ENCODE peak calls at places on chromosomes 6 and 20, in nine cellular contexts. Z, G, D, B, Q, R, V, W and O are unnamed samples.
A peak's percentile ranks its signal among the peaks of the same experiment; 100 is the strongest.

GRCh38 chr6:165049362-165049761 is 260.0 kb downstream of the C6orf118 start:
- DNase-seq in G (no peak), Z (no peak), V (peak; percentile 48), D (no peak), W (peak; percentile 65), Q (peak; percentile 80), B (no peak), R (peak; percentile 67), O (peak; percentile 93)

GRCh38 chr6:71080793-71081192 is 123.9 kb upstream of the B3GAT2 start:
- DNase-seq in Q (peak; percentile 28), Z (no peak), V (no peak), W (no peak), B (no peak), R (no peak), G (no peak), D (peak; percentile 24), O (no peak)

GRCh38 chr6:68741501-68742343 is 106.6 kb downstream of the ADGRB3 start:
- DNase-seq in G (no peak), D (no peak), B (no peak), Z (no peak), Q (no peak), W (no peak), V (no peak), R (no peak), O (no peak)

GRCh38 chr6:6975395-6976111 is 132.2 kb upstream of the RREB1 start:
- DNase-seq in B (no peak), D (no peak), V (no peak), G (peak; percentile 35), Z (no peak), Q (no peak), W (peak; percentile 16), R (no peak), O (no peak)

GRCh38 chr6:154134471-154135147 is 95.6 kb downstream of the OPRM1 start:
- DNase-seq in B (no peak), V (no peak), G (no peak), W (no peak), R (no peak), Q (no peak), D (no peak), Z (no peak), O (no peak)

GRCh38 chr20:49872056-49872455 is 43.3 kb downstream of the SPATA2 start:
- DNase-seq in G (no peak), R (peak; percentile 22), D (no peak), V (no peak), Q (no peak), W (no peak), B (no peak), Z (no peak), O (no peak)

GRCh38 chr6:170480045-170480714 is 72.9 kb downstream of the PSMB1 start:
- DNase-seq in D (no peak), W (no peak), G (peak; percentile 22), V (peak; percentile 8), Q (peak; percentile 42), R (no peak), B (no peak), Z (no peak), O (peak; percentile 29)

GRCh38 chr20:58033026-58033536 is 195.4 kb downstream of the ANKRD60 start:
- DNase-seq in R (no peak), G (no peak), V (no peak), W (no peak), Q (peak; percentile 61), Z (no peak), B (no peak), D (no peak), O (no peak)

GRCh38 chr6:168937061-168937460 is 316.6 kb downstream of the THBS2 start:
- DNase-seq in B (no peak), G (no peak), R (no peak), Q (peak; percentile 24), D (no peak), Z (no peak), W (no peak), V (peak; percentile 48), O (no peak)

GRCh38 chr6:168950500-168951223 is 303.0 kb downstream of the THBS2 start:
- DNase-seq in V (no peak), R (no peak), Q (peak; percentile 47), G (no peak), B (no peak), D (no peak), W (no peak), Z (no peak), O (no peak)

GRCh38 chr6:80520195-80520594 is 413.7 kb downstream of the BCKDHB start:
- DNase-seq in R (no peak), Z (no peak), Q (no peak), D (peak; percentile 3), G (no peak), W (no peak), B (no peak), V (peak; percentile 75), O (no peak)

GRCh38 chr6:40036186-40036585 is 101.9 kb upstream of the MOCS1 start:
- DNase-seq in Q (no peak), B (no peak), W (no peak), D (no peak), G (no peak), Z (no peak), R (no peak), V (no peak), O (no peak)

GRCh38 chr6:96611342-96611964 is 48.5 kb downstream of the FHL5 start:
- DNase-seq in V (no peak), Z (no peak), Q (no peak), B (no peak), W (no peak), G (no peak), D (no peak), R (no peak), O (no peak)

GRCh38 chr6:77019081-77019480 is 444.2 kb downstream of the HTR1B start:
- DNase-seq in W (no peak), Z (no peak), Q (peak; percentile 24), R (no peak), D (no peak), B (no peak), V (no peak), G (no peak), O (no peak)

GRCh38 chr20:2698186-2698817 is 5.7 kb downstream of the EBF4 start:
- DNase-seq in Z (no peak), Q (peak; percentile 22), G (no peak), B (no peak), R (no peak), W (no peak), V (no peak), D (no peak), O (no peak)

GRCh38 chr6:166903027-166903426 is 53.3 kb downstream of the RNASET2 start:
- DNase-seq in G (no peak), Z (no peak), W (no peak), V (no peak), Q (no peak), B (no peak), R (no peak), D (no peak), O (no peak)

GRCh38 chr6:170516783-170517616 is 36.1 kb downstream of the PSMB1 start:
- DNase-seq in B (no peak), V (peak; percentile 65), D (peak; percentile 52), G (peak; percentile 46), Z (no peak), R (no peak), W (peak; percentile 34), Q (peak; percentile 84), O (peak; percentile 75)

GRCh38 chr20:38724603-38725457 is 544 bp downstream of the SLC32A1 start:
- DNase-seq in Q (peak; percentile 45), D (no peak), W (peak; percentile 41), V (no peak), G (no peak), B (no peak), Z (no peak), R (no peak), O (no peak)

GRCh38 chr6:90483116-90483839 is 103.6 kb downstream of the MAP3K7 start:
- DNase-seq in Q (no peak), R (no peak), V (peak; percentile 36), Z (no peak), D (no peak), G (peak; percentile 18), B (no peak), W (no peak), O (no peak)

GRCh38 chr6:42147138-42147562 is 4.7 kb upstream of the C6orf132 start:
- DNase-seq in B (no peak), W (no peak), G (no peak), Q (no peak), V (no peak), Z (no peak), D (no peak), R (no peak), O (no peak)